ENCODE peak calls at places on chromosomes 13 and 19, in four cellular contexts. One of them, this sample, is unnamed.

GRCh38 chr13:99198630-99199029 is 2.0 kb upstream of the UBAC2 start:
- DNase-seq in stomach: no peak
- DNase-seq in CD8-positive, alpha-beta T cell: no peak
- DNase-seq in astrocyte of the cerebellum: no peak
- DNase-seq in this sample: no peak

GRCh38 chr13:51764184-51765141 is 39.5 kb downstream of the DHRS12 start:
- DNase-seq in stomach: peak
- DNase-seq in CD8-positive, alpha-beta T cell: peak
- DNase-seq in astrocyte of the cerebellum: peak
- DNase-seq in this sample: peak

GRCh38 chr19:35211545-35212230 is 16.9 kb downstream of the FAM187B start:
- DNase-seq in stomach: peak
- DNase-seq in CD8-positive, alpha-beta T cell: peak
- DNase-seq in astrocyte of the cerebellum: no peak
- DNase-seq in this sample: no peak

GRCh38 chr13:57682128-57682716 is 50.7 kb downstream of the PCDH17 start:
- DNase-seq in stomach: no peak
- DNase-seq in CD8-positive, alpha-beta T cell: no peak
- DNase-seq in astrocyte of the cerebellum: no peak
- DNase-seq in this sample: no peak

GRCh38 chr13:32282096-32282711 is 33.0 kb downstream of the ZAR1L start:
- DNase-seq in stomach: no peak
- DNase-seq in CD8-positive, alpha-beta T cell: no peak
- DNase-seq in astrocyte of the cerebellum: no peak
- DNase-seq in this sample: no peak

GRCh38 chr19:4519521-4520277 is 1.4 kb upstream of the PLIN4 start:
- DNase-seq in stomach: no peak
- DNase-seq in CD8-positive, alpha-beta T cell: no peak
- DNase-seq in astrocyte of the cerebellum: no peak
- DNase-seq in this sample: no peak

GRCh38 chr19:355134-355533 is 10.5 kb upstream of the MIER2 start:
- DNase-seq in stomach: no peak
- DNase-seq in CD8-positive, alpha-beta T cell: no peak
- DNase-seq in astrocyte of the cerebellum: no peak
- DNase-seq in this sample: no peak

GRCh38 chr19:13089139-13089856 is 13.4 kb downstream of the LYL1 start:
- DNase-seq in stomach: no peak
- DNase-seq in CD8-positive, alpha-beta T cell: no peak
- DNase-seq in astrocyte of the cerebellum: no peak
- DNase-seq in this sample: no peak

GRCh38 chr19:40691421-40692211 is 1.2 kb upstream of the NUMBL start:
- DNase-seq in stomach: no peak
- DNase-seq in CD8-positive, alpha-beta T cell: no peak
- DNase-seq in astrocyte of the cerebellum: no peak
- DNase-seq in this sample: no peak

GRCh38 chr13:82224806-82225205 is 1657.5 kb downstream of the SLITRK1 start:
- DNase-seq in stomach: no peak
- DNase-seq in CD8-positive, alpha-beta T cell: no peak
- DNase-seq in astrocyte of the cerebellum: no peak
- DNase-seq in this sample: no peak

DNA sequence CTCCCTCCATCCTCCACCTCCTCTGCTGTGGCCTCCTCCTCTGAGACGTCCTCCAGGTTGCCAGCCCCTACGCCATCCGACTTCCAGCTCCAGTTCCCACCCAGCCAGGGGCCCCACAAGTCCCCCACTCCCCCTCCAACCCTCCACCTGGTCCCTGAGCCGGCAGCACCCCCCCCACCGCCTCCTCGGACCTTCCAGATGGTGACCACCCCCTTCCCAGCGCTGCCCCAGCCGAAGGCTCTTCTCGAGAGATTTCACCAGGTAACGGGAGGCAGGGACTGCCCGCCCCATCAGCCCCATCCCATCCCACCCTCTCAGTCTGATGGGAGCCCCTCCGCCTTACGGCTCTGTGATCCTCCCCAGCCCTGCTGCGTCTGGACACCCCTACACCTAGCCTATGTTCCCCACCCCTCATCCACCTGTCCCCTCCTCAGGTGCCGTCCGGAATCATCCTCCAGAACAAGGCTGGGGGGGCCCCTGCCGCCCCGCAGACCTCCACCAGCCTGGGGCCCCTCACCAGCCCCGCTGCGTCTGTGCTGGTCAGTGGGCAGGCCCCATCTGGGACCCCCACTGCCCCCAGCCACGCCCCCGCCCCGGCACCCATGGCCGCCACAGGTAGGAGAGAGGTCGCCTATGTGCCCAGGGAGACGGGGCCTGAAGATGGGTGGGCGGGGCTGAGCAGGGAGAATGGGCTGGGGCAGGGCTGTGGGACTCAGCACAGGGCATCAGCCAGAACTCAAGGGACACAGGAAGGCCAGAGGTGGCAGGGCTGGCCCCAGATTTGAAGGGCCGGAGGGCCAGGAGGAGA is 18.6 kb upstream of the EHD2 start:
- DNase-seq in stomach: no peak
- DNase-seq in CD8-positive, alpha-beta T cell: no peak
- DNase-seq in astrocyte of the cerebellum: no peak
- DNase-seq in this sample: no peak
- H3K4me3 ChIP-seq in stomach: no peak
- H3K4me3 ChIP-seq in CD8-positive, alpha-beta T cell: no peak
- H3K4me3 ChIP-seq in astrocyte of the cerebellum: no peak
- H3K4me3 ChIP-seq in this sample: no peak

GRCh38 chr19:8332976-8333770 is 9.9 kb downstream of the KANK3 start:
- DNase-seq in stomach: no peak
- DNase-seq in CD8-positive, alpha-beta T cell: no peak
- DNase-seq in astrocyte of the cerebellum: no peak
- DNase-seq in this sample: no peak
- H3K4me3 ChIP-seq in stomach: peak
- H3K4me3 ChIP-seq in CD8-positive, alpha-beta T cell: no peak
- H3K4me3 ChIP-seq in astrocyte of the cerebellum: no peak
- H3K4me3 ChIP-seq in this sample: no peak

DNA sequence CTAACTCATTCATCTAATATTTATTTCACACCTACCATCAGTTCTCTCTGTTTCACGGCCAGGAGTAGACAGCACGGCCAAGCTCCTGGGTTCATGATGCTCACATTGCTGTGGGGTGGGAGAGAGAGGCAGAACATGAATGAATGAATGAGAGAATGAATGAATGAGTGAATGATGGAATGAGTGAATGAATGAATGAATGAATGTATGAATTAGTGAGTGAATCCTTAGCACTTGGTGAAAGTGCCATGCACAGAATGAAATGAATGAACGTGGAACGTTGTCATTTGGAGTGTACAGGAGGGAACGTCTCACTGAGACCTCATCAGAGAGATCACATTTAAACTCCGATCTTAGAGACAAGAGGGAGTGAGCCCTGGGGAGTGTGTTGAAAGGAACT is 11.9 kb upstream of the KIR2DL4 start:
- DNase-seq in stomach: no peak
- DNase-seq in CD8-positive, alpha-beta T cell: no peak
- DNase-seq in astrocyte of the cerebellum: no peak
- DNase-seq in this sample: no peak
- H3K4me3 ChIP-seq in stomach: no peak
- H3K4me3 ChIP-seq in CD8-positive, alpha-beta T cell: no peak
- H3K4me3 ChIP-seq in astrocyte of the cerebellum: no peak
- H3K4me3 ChIP-seq in this sample: no peak

GRCh38 chr19:50957587-50957986 is 4.7 kb upstream of the KLK5 start:
- DNase-seq in stomach: no peak
- DNase-seq in CD8-positive, alpha-beta T cell: no peak
- DNase-seq in astrocyte of the cerebellum: no peak
- DNase-seq in this sample: no peak
- H3K4me3 ChIP-seq in stomach: no peak
- H3K4me3 ChIP-seq in CD8-positive, alpha-beta T cell: no peak
- H3K4me3 ChIP-seq in astrocyte of the cerebellum: no peak
- H3K4me3 ChIP-seq in this sample: no peak

DNA sequence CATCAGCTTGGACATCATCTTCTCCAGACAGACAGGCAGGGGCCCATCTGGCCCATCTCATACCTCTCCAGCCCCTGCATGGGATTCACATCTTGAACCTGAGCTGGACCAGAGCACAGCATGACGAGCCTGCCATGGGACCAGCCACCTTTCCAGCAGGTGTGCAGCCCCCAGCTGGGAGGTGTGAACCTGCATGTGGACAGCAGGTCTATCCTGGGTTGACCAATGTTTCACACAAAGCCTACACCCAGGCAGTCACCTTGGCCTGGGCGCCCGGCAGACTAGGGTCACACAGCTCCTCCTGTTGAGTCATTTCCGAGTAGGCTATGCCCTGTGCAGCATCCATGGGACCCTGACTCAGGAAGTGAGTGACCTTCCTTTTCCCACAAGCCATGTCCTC is 41.4 kb downstream of the MAU2 start:
- DNase-seq in stomach: no peak
- DNase-seq in CD8-positive, alpha-beta T cell: no peak
- DNase-seq in astrocyte of the cerebellum: no peak
- DNase-seq in this sample: no peak
- H3K4me3 ChIP-seq in stomach: no peak
- H3K4me3 ChIP-seq in CD8-positive, alpha-beta T cell: no peak
- H3K4me3 ChIP-seq in astrocyte of the cerebellum: no peak
- H3K4me3 ChIP-seq in this sample: no peak

GRCh38 chr13:33806470-33807248 is 11.3 kb upstream of the RFC3 start:
- DNase-seq in stomach: no peak
- DNase-seq in CD8-positive, alpha-beta T cell: no peak
- DNase-seq in astrocyte of the cerebellum: no peak
- DNase-seq in this sample: no peak
- H3K4me3 ChIP-seq in stomach: no peak
- H3K4me3 ChIP-seq in CD8-positive, alpha-beta T cell: no peak
- H3K4me3 ChIP-seq in astrocyte of the cerebellum: no peak
- H3K4me3 ChIP-seq in this sample: no peak

GRCh38 chr13:110109910-110110309 is 197.0 kb downstream of the COL4A1 start:
- DNase-seq in stomach: no peak
- DNase-seq in CD8-positive, alpha-beta T cell: no peak
- DNase-seq in astrocyte of the cerebellum: peak
- DNase-seq in this sample: peak
- H3K4me3 ChIP-seq in stomach: no peak
- H3K4me3 ChIP-seq in CD8-positive, alpha-beta T cell: no peak
- H3K4me3 ChIP-seq in astrocyte of the cerebellum: no peak
- H3K4me3 ChIP-seq in this sample: no peak

DNA sequence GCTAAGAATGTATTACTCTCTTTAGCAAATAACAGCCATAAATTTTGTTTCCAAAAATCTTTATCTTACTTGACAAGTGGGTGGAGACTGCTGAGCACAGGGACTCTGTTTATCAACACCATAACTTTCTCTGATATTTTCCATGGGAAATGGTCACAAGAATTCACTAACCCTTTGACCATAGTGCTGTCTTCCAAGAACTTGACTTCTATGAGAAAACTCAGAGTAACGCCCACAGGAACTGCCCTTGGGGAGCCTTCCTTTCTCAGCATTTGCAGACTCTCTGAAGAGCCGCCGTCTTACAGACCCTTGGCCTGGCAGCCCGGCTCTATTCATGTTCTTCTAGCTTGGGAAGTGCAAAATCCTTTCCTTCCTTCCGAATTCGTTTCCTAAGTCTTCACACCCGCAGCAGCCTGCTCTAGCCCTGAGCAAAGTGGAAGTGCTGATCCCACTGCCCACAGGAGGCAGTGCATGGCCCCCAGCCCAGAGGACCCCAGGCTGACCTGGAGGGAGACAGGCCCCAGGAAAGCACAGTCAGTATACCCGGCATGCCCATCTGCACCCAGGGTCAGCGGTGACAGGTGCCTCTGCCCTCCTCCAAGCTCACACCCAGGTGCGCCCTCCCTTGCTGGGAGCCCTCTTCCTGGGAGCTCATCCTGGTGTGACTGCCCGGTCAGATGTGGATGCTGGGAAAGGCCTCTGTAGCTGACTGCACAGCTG is 10.2 kb downstream of the GAS6 start:
- DNase-seq in stomach: no peak
- DNase-seq in CD8-positive, alpha-beta T cell: no peak
- DNase-seq in astrocyte of the cerebellum: no peak
- DNase-seq in this sample: peak
- H3K4me3 ChIP-seq in stomach: no peak
- H3K4me3 ChIP-seq in CD8-positive, alpha-beta T cell: no peak
- H3K4me3 ChIP-seq in astrocyte of the cerebellum: no peak
- H3K4me3 ChIP-seq in this sample: no peak

DNA sequence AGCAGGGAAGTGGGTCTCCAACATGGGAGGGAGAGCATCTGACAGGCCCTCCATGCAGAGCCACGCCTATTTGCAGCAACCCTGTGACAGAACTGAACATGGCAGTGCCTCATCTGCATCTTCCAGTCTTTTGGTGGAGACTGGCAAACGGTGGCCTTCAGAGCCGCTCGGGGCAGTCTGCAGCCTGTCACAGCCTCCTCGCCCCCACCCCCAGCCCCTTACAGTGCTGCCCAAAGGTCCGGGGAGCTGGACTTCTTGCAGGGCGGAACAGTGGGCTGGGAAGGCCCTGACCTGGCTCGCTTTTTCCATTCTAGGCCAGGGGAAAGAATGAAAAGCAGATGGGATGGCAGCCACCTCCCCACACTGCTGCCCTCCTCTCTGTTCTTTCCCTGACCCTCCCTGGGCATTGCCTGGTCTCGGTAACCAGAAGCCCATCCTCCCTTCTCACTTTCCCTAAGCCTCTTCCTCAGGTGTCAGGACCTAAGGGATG is 2.7 kb downstream of the CALM3 start:
- DNase-seq in stomach: no peak
- DNase-seq in CD8-positive, alpha-beta T cell: no peak
- DNase-seq in astrocyte of the cerebellum: no peak
- DNase-seq in this sample: no peak
- H3K4me3 ChIP-seq in stomach: peak
- H3K4me3 ChIP-seq in CD8-positive, alpha-beta T cell: no peak
- H3K4me3 ChIP-seq in astrocyte of the cerebellum: peak
- H3K4me3 ChIP-seq in this sample: peak

DNA sequence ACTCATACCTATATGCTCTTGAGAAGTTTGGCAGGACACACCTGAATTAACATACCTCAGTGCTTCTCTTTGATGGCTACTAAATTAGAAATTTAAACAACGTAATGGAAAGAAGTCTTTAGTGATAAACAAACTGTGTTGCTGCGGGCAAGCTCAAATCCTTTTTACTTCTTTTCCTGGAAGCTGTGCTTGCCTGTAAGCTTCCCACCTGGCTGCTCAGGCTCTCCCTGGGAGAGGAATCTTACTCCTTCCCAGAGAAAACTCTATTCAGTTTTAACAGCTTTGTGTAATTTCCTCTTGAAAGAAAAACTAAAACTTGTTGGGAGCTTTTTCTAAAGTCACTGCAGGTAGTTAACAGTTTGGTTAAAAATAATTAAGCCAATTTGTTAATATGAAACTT is 1252.8 kb downstream of the PCDH17 start:
- DNase-seq in stomach: no peak
- DNase-seq in CD8-positive, alpha-beta T cell: no peak
- DNase-seq in astrocyte of the cerebellum: no peak
- DNase-seq in this sample: no peak
- H3K4me3 ChIP-seq in stomach: no peak
- H3K4me3 ChIP-seq in CD8-positive, alpha-beta T cell: no peak
- H3K4me3 ChIP-seq in astrocyte of the cerebellum: no peak
- H3K4me3 ChIP-seq in this sample: no peak